ENCODE peak calls at places on chromosomes 12 and 14, in five cellular contexts. One of them, this sample, is unnamed.
A peak's percentile ranks its signal among the peaks of the same experiment; 100 is the strongest.

GRCh38 chr12:81296556-81297305 is 218.9 kb downstream of the ACSS3 start:
- DNase-seq in NCI-H345: peak; percentile 4
- DNase-seq in stimulated activated CD8-positive, alpha-beta memory T cell treated with anti-CD3 and anti-CD28 coated beads, Interleukin-15, amount 100 ng/mL, for 24 hours: no peak
- DNase-seq in activated CD8-positive, alpha-beta memory T cell treated with anti-CD3 and anti-CD28 coated beads, Interleukin-2, amount 10 ng/mL, durations not matched to agents 7 days and 5 days: no peak
- DNase-seq in SW480: no peak
- DNase-seq in this sample: no peak

GRCh38 chr12:76259660-76260389 is 88.4 kb downstream of the BBS10 start:
- DNase-seq in NCI-H345: no peak
- DNase-seq in stimulated activated CD8-positive, alpha-beta memory T cell treated with anti-CD3 and anti-CD28 coated beads, Interleukin-15, amount 100 ng/mL, for 24 hours: no peak
- DNase-seq in activated CD8-positive, alpha-beta memory T cell treated with anti-CD3 and anti-CD28 coated beads, Interleukin-2, amount 10 ng/mL, durations not matched to agents 7 days and 5 days: no peak
- DNase-seq in SW480: no peak
- DNase-seq in this sample: no peak

GRCh38 chr14:74843653-74844052 is 32.3 kb downstream of the PROX2 start:
- DNase-seq in NCI-H345: no peak
- DNase-seq in stimulated activated CD8-positive, alpha-beta memory T cell treated with anti-CD3 and anti-CD28 coated beads, Interleukin-15, amount 100 ng/mL, for 24 hours: no peak
- DNase-seq in activated CD8-positive, alpha-beta memory T cell treated with anti-CD3 and anti-CD28 coated beads, Interleukin-2, amount 10 ng/mL, durations not matched to agents 7 days and 5 days: no peak
- DNase-seq in SW480: no peak
- DNase-seq in this sample: no peak

GRCh38 chr14:92783813-92784431 is 10.2 kb upstream of the GOLGA5 start:
- DNase-seq in NCI-H345: peak; percentile 80
- DNase-seq in stimulated activated CD8-positive, alpha-beta memory T cell treated with anti-CD3 and anti-CD28 coated beads, Interleukin-15, amount 100 ng/mL, for 24 hours: no peak
- DNase-seq in activated CD8-positive, alpha-beta memory T cell treated with anti-CD3 and anti-CD28 coated beads, Interleukin-2, amount 10 ng/mL, durations not matched to agents 7 days and 5 days: peak; percentile 48
- DNase-seq in SW480: peak; percentile 88
- DNase-seq in this sample: peak; percentile 80

GRCh38 chr14:94171208-94171607 is 2.9 kb upstream of the PPP4R4 start:
- DNase-seq in NCI-H345: no peak
- DNase-seq in stimulated activated CD8-positive, alpha-beta memory T cell treated with anti-CD3 and anti-CD28 coated beads, Interleukin-15, amount 100 ng/mL, for 24 hours: no peak
- DNase-seq in activated CD8-positive, alpha-beta memory T cell treated with anti-CD3 and anti-CD28 coated beads, Interleukin-2, amount 10 ng/mL, durations not matched to agents 7 days and 5 days: no peak
- DNase-seq in SW480: no peak
- DNase-seq in this sample: no peak

GRCh38 chr14:105485720-105486332 is 860 bp upstream of the CRIP1 start:
- DNase-seq in NCI-H345: no peak
- DNase-seq in stimulated activated CD8-positive, alpha-beta memory T cell treated with anti-CD3 and anti-CD28 coated beads, Interleukin-15, amount 100 ng/mL, for 24 hours: no peak
- DNase-seq in activated CD8-positive, alpha-beta memory T cell treated with anti-CD3 and anti-CD28 coated beads, Interleukin-2, amount 10 ng/mL, durations not matched to agents 7 days and 5 days: peak; percentile 64
- DNase-seq in SW480: peak; percentile 74
- DNase-seq in this sample: no peak

GRCh38 chr12:85277900-85278597 is 2.0 kb upstream of the ALX1 start:
- DNase-seq in NCI-H345: no peak
- DNase-seq in stimulated activated CD8-positive, alpha-beta memory T cell treated with anti-CD3 and anti-CD28 coated beads, Interleukin-15, amount 100 ng/mL, for 24 hours: no peak
- DNase-seq in activated CD8-positive, alpha-beta memory T cell treated with anti-CD3 and anti-CD28 coated beads, Interleukin-2, amount 10 ng/mL, durations not matched to agents 7 days and 5 days: no peak
- DNase-seq in SW480: no peak
- DNase-seq in this sample: no peak

GRCh38 chr12:118773956-118774723 is 207.2 kb upstream of the SRRM4 start:
- DNase-seq in NCI-H345: peak; percentile 97
- DNase-seq in stimulated activated CD8-positive, alpha-beta memory T cell treated with anti-CD3 and anti-CD28 coated beads, Interleukin-15, amount 100 ng/mL, for 24 hours: no peak
- DNase-seq in activated CD8-positive, alpha-beta memory T cell treated with anti-CD3 and anti-CD28 coated beads, Interleukin-2, amount 10 ng/mL, durations not matched to agents 7 days and 5 days: no peak
- DNase-seq in SW480: no peak
- DNase-seq in this sample: peak; percentile 97

GRCh38 chr12:28191018-28191595 is 851 bp downstream of the CCDC91 start:
- DNase-seq in NCI-H345: no peak
- DNase-seq in stimulated activated CD8-positive, alpha-beta memory T cell treated with anti-CD3 and anti-CD28 coated beads, Interleukin-15, amount 100 ng/mL, for 24 hours: no peak
- DNase-seq in activated CD8-positive, alpha-beta memory T cell treated with anti-CD3 and anti-CD28 coated beads, Interleukin-2, amount 10 ng/mL, durations not matched to agents 7 days and 5 days: peak; percentile 69
- DNase-seq in SW480: peak; percentile 45
- DNase-seq in this sample: no peak

GRCh38 chr12:55728185-55728931 is 451 bp downstream of the CD63 start:
- DNase-seq in NCI-H345: peak; percentile 59
- DNase-seq in stimulated activated CD8-positive, alpha-beta memory T cell treated with anti-CD3 and anti-CD28 coated beads, Interleukin-15, amount 100 ng/mL, for 24 hours: no peak
- DNase-seq in activated CD8-positive, alpha-beta memory T cell treated with anti-CD3 and anti-CD28 coated beads, Interleukin-2, amount 10 ng/mL, durations not matched to agents 7 days and 5 days: no peak
- DNase-seq in SW480: peak; percentile 62
- DNase-seq in this sample: peak; percentile 20

GRCh38 chr12:78963439-78964222 is 99.1 kb downstream of the SYT1 start:
- DNase-seq in NCI-H345: no peak
- DNase-seq in stimulated activated CD8-positive, alpha-beta memory T cell treated with anti-CD3 and anti-CD28 coated beads, Interleukin-15, amount 100 ng/mL, for 24 hours: no peak
- DNase-seq in activated CD8-positive, alpha-beta memory T cell treated with anti-CD3 and anti-CD28 coated beads, Interleukin-2, amount 10 ng/mL, durations not matched to agents 7 days and 5 days: no peak
- DNase-seq in SW480: peak; percentile 20
- DNase-seq in this sample: no peak

GRCh38 chr12:102702447-102703114 is 214.5 kb downstream of the PAH start:
- DNase-seq in NCI-H345: no peak
- DNase-seq in stimulated activated CD8-positive, alpha-beta memory T cell treated with anti-CD3 and anti-CD28 coated beads, Interleukin-15, amount 100 ng/mL, for 24 hours: no peak
- DNase-seq in activated CD8-positive, alpha-beta memory T cell treated with anti-CD3 and anti-CD28 coated beads, Interleukin-2, amount 10 ng/mL, durations not matched to agents 7 days and 5 days: no peak
- DNase-seq in SW480: peak; percentile 38
- DNase-seq in this sample: peak; percentile 42

GRCh38 chr14:95200404-95200803 is 43.1 kb upstream of the DICER1 start:
- DNase-seq in NCI-H345: peak; percentile 64
- DNase-seq in stimulated activated CD8-positive, alpha-beta memory T cell treated with anti-CD3 and anti-CD28 coated beads, Interleukin-15, amount 100 ng/mL, for 24 hours: no peak
- DNase-seq in activated CD8-positive, alpha-beta memory T cell treated with anti-CD3 and anti-CD28 coated beads, Interleukin-2, amount 10 ng/mL, durations not matched to agents 7 days and 5 days: peak; percentile 31
- DNase-seq in SW480: no peak
- DNase-seq in this sample: peak; percentile 62

GRCh38 chr12:48420031-48420775 is 52.2 kb upstream of the ANP32D start:
- DNase-seq in NCI-H345: no peak
- DNase-seq in stimulated activated CD8-positive, alpha-beta memory T cell treated with anti-CD3 and anti-CD28 coated beads, Interleukin-15, amount 100 ng/mL, for 24 hours: no peak
- DNase-seq in activated CD8-positive, alpha-beta memory T cell treated with anti-CD3 and anti-CD28 coated beads, Interleukin-2, amount 10 ng/mL, durations not matched to agents 7 days and 5 days: no peak
- DNase-seq in SW480: no peak
- DNase-seq in this sample: no peak

GRCh38 chr14:103709814-103710213 is 5.4 kb downstream of the XRCC3 start:
- DNase-seq in NCI-H345: no peak
- DNase-seq in stimulated activated CD8-positive, alpha-beta memory T cell treated with anti-CD3 and anti-CD28 coated beads, Interleukin-15, amount 100 ng/mL, for 24 hours: no peak
- DNase-seq in activated CD8-positive, alpha-beta memory T cell treated with anti-CD3 and anti-CD28 coated beads, Interleukin-2, amount 10 ng/mL, durations not matched to agents 7 days and 5 days: no peak
- DNase-seq in SW480: no peak
- DNase-seq in this sample: no peak

GRCh38 chr14:87067061-87067460 is 925.9 kb downstream of the GALC start:
- DNase-seq in NCI-H345: no peak
- DNase-seq in stimulated activated CD8-positive, alpha-beta memory T cell treated with anti-CD3 and anti-CD28 coated beads, Interleukin-15, amount 100 ng/mL, for 24 hours: no peak
- DNase-seq in activated CD8-positive, alpha-beta memory T cell treated with anti-CD3 and anti-CD28 coated beads, Interleukin-2, amount 10 ng/mL, durations not matched to agents 7 days and 5 days: no peak
- DNase-seq in SW480: no peak
- DNase-seq in this sample: no peak

GRCh38 chr14:104870368-104871144 is 5.5 kb downstream of the CEP170B start:
- DNase-seq in NCI-H345: no peak
- DNase-seq in stimulated activated CD8-positive, alpha-beta memory T cell treated with anti-CD3 and anti-CD28 coated beads, Interleukin-15, amount 100 ng/mL, for 24 hours: no peak
- DNase-seq in activated CD8-positive, alpha-beta memory T cell treated with anti-CD3 and anti-CD28 coated beads, Interleukin-2, amount 10 ng/mL, durations not matched to agents 7 days and 5 days: peak; percentile 59
- DNase-seq in SW480: no peak
- DNase-seq in this sample: no peak

GRCh38 chr12:77847060-77847541 is 16.4 kb downstream of the NAV3 start:
- DNase-seq in NCI-H345: no peak
- DNase-seq in stimulated activated CD8-positive, alpha-beta memory T cell treated with anti-CD3 and anti-CD28 coated beads, Interleukin-15, amount 100 ng/mL, for 24 hours: no peak
- DNase-seq in activated CD8-positive, alpha-beta memory T cell treated with anti-CD3 and anti-CD28 coated beads, Interleukin-2, amount 10 ng/mL, durations not matched to agents 7 days and 5 days: no peak
- DNase-seq in SW480: peak; percentile 75
- DNase-seq in this sample: no peak

GRCh38 chr12:46722737-46723136 is 103.1 kb downstream of the SLC38A4 start:
- DNase-seq in NCI-H345: no peak
- DNase-seq in stimulated activated CD8-positive, alpha-beta memory T cell treated with anti-CD3 and anti-CD28 coated beads, Interleukin-15, amount 100 ng/mL, for 24 hours: no peak
- DNase-seq in activated CD8-positive, alpha-beta memory T cell treated with anti-CD3 and anti-CD28 coated beads, Interleukin-2, amount 10 ng/mL, durations not matched to agents 7 days and 5 days: no peak
- DNase-seq in SW480: no peak
- DNase-seq in this sample: peak; percentile 20

GRCh38 chr12:96170328-96170727 is 23.8 kb upstream of the ELK3 start:
- DNase-seq in NCI-H345: no peak
- DNase-seq in stimulated activated CD8-positive, alpha-beta memory T cell treated with anti-CD3 and anti-CD28 coated beads, Interleukin-15, amount 100 ng/mL, for 24 hours: no peak
- DNase-seq in activated CD8-positive, alpha-beta memory T cell treated with anti-CD3 and anti-CD28 coated beads, Interleukin-2, amount 10 ng/mL, durations not matched to agents 7 days and 5 days: no peak
- DNase-seq in SW480: no peak
- DNase-seq in this sample: no peak

GRCh38 chr14:51630987-51631386 is 20.7 kb upstream of the FRMD6 start:
- DNase-seq in NCI-H345: no peak
- DNase-seq in stimulated activated CD8-positive, alpha-beta memory T cell treated with anti-CD3 and anti-CD28 coated beads, Interleukin-15, amount 100 ng/mL, for 24 hours: no peak
- DNase-seq in activated CD8-positive, alpha-beta memory T cell treated with anti-CD3 and anti-CD28 coated beads, Interleukin-2, amount 10 ng/mL, durations not matched to agents 7 days and 5 days: no peak
- DNase-seq in SW480: no peak
- DNase-seq in this sample: no peak

GRCh38 chr12:26113194-26113654 is 11.6 kb downstream of the BHLHE41 start:
- DNase-seq in NCI-H345: no peak
- DNase-seq in stimulated activated CD8-positive, alpha-beta memory T cell treated with anti-CD3 and anti-CD28 coated beads, Interleukin-15, amount 100 ng/mL, for 24 hours: no peak
- DNase-seq in activated CD8-positive, alpha-beta memory T cell treated with anti-CD3 and anti-CD28 coated beads, Interleukin-2, amount 10 ng/mL, durations not matched to agents 7 days and 5 days: no peak
- DNase-seq in SW480: peak; percentile 50
- DNase-seq in this sample: peak; percentile 55

GRCh38 chr14:64447890-64448667 is 17.2 kb upstream of the AKAP5 start:
- DNase-seq in NCI-H345: no peak
- DNase-seq in stimulated activated CD8-positive, alpha-beta memory T cell treated with anti-CD3 and anti-CD28 coated beads, Interleukin-15, amount 100 ng/mL, for 24 hours: no peak
- DNase-seq in activated CD8-positive, alpha-beta memory T cell treated with anti-CD3 and anti-CD28 coated beads, Interleukin-2, amount 10 ng/mL, durations not matched to agents 7 days and 5 days: peak; percentile 85
- DNase-seq in SW480: no peak
- DNase-seq in this sample: no peak

GRCh38 chr14:72677664-72678063 is 216.2 kb downstream of the DPF3 start:
- DNase-seq in NCI-H345: no peak
- DNase-seq in stimulated activated CD8-positive, alpha-beta memory T cell treated with anti-CD3 and anti-CD28 coated beads, Interleukin-15, amount 100 ng/mL, for 24 hours: no peak
- DNase-seq in activated CD8-positive, alpha-beta memory T cell treated with anti-CD3 and anti-CD28 coated beads, Interleukin-2, amount 10 ng/mL, durations not matched to agents 7 days and 5 days: no peak
- DNase-seq in SW480: no peak
- DNase-seq in this sample: no peak